ENCODE peak calls at places on chromosomes 13 and 19, in eight cellular contexts. V is heart left ventricle, R is ascending aorta, K is hepatocyte, T is heart right ventricle, A is Peyer's patch, D is tibial nerve, U is fibroblast of lung. Q is an unnamed sample. For H3K27me3 and H3K9me3, the result is how much of the 10 kb centered on the place peaks cover.

GRCh38 chr13:110991991-110992508 is 77.2 kb upstream of the ANKRD10 start:
- DNase-seq in U (no peak), R (no peak), V (no peak), D (no peak), K (no peak), A (no peak), T (no peak), Q (no peak)

GRCh38 chr13:99970761-99971575 is 599 bp downstream of the ZIC5 start:
- DNase-seq in T (no peak), D (no peak), R (no peak), V (no peak), K (no peak), A (no peak), U (no peak), Q (no peak)

GRCh38 chr19:15780595-15781418 is 6.7 kb upstream of the OR10H5 start:
- DNase-seq in V (no peak), K (no peak), D (no peak), U (no peak), T (no peak), R (no peak), A (no peak), Q (no peak)

GRCh38 chr13:110185696-110186095 is 121.3 kb downstream of the COL4A1 start:
- DNase-seq in A (no peak), U (peak), K (no peak), R (no peak), D (no peak), T (no peak), V (no peak), Q (no peak)

GRCh38 chr13:106349080-106349841 is 186.2 kb downstream of the EFNB2 start:
- DNase-seq in T (peak), R (no peak), V (no peak), D (no peak), A (no peak), U (peak), K (peak), Q (peak)

GRCh38 chr13:33953203-33953602 is 135.3 kb downstream of the RFC3 start:
- DNase-seq in A (no peak), R (no peak), K (no peak), T (no peak), U (peak), V (no peak), D (no peak), Q (no peak)

GRCh38 chr19:1104452-1105216 is 840 bp downstream of the GPX4 start:
- DNase-seq in V (peak), D (peak), R (no peak), T (peak), K (peak), A (peak), U (peak), Q (peak)

GRCh38 chr19:33273881-33274662 is 28.3 kb downstream of the CEBPA start:
- DNase-seq in D (no peak), A (no peak), R (no peak), U (peak), T (no peak), K (peak), V (peak), Q (no peak)

GRCh38 chr13:75872970-75873369 is 236.8 kb downstream of the LMO7 start:
- DNase-seq in K (no peak), R (no peak), T (no peak), V (no peak), D (no peak), U (no peak), A (no peak), Q (no peak)

GRCh38 chr13:80359459-80360297 is 18.8 kb upstream of the SPRY2 start:
- DNase-seq in T (no peak), U (no peak), V (no peak), A (no peak), K (no peak), D (no peak), R (no peak), Q (no peak)

GRCh38 chr19:38394488-38394887 is 6.0 kb downstream of the SPRED3 start:
- DNase-seq in A (no peak), U (no peak), V (no peak), D (no peak), K (peak), T (no peak), R (no peak), Q (no peak)

GRCh38 chr13:69589531-69589930 is 518.1 kb upstream of the ATXN8OS start:
- DNase-seq in K (no peak), V (no peak), R (no peak), U (no peak), T (no peak), D (no peak), A (no peak), Q (no peak)

GRCh38 chr19:29583196-29584006 is 22.7 kb upstream of the POP4 start:
- DNase-seq in R (no peak), D (no peak), T (no peak), A (no peak), U (peak), V (no peak), K (no peak), Q (no peak)

GRCh38 chr13:92842145-92842544 is 384.5 kb upstream of the GPC6 start:
- DNase-seq in R (no peak), K (no peak), U (peak), V (no peak), T (no peak), A (no peak), D (no peak), Q (no peak)

GRCh38 chr19:10769533-10770491 is 51.9 kb downstream of the DNM2 start:
- DNase-seq in U (no peak), T (peak), A (no peak), R (no peak), D (peak), V (peak), K (peak), Q (peak)

GRCh38 chr19:29535432-29535831 is 9.6 kb downstream of the VSTM2B start:
- DNase-seq in V (peak), T (no peak), A (no peak), R (no peak), D (no peak), K (no peak), U (no peak), Q (no peak)

GRCh38 chr19:1830978-1831377 is 17.3 kb downstream of the REXO1 start:
- DNase-seq in T (no peak), D (no peak), U (no peak), V (no peak), A (no peak), R (no peak), K (no peak), Q (no peak)

GRCh38 chr13:32025730-32026129 is 5.8 kb upstream of the FRY start:
- DNase-seq in D (no peak), T (no peak), R (no peak), V (no peak), U (no peak), K (no peak), A (no peak), Q (no peak)

GRCh38 chr13:33284916-33285315 is 639 bp downstream of the STARD13 start:
- DNase-seq in T (no peak), U (peak), A (no peak), K (peak), D (no peak), R (no peak), V (no peak), Q (no peak)

GRCh38 chr19:46720516-46721239 is 3.8 kb upstream of the PRKD2 start:
- DNase-seq in V (no peak), K (no peak), D (no peak), U (no peak), A (no peak), T (no peak), R (no peak), Q (no peak)

GRCh38 chr19:55584871-55585270 is 4.2 kb upstream of the ZNF579 start:
- DNase-seq in A (no peak), T (no peak), R (no peak), U (no peak), K (no peak), D (no peak), V (no peak), Q (no peak)

GRCh38 chr19:38076337-38076736 is 147.7 kb downstream of the DPF1 start:
- DNase-seq in A (no peak), V (no peak), U (no peak), K (no peak), T (no peak), D (no peak), R (no peak), Q (no peak)

GRCh38 chr13:34640931-34641330 is 301.1 kb upstream of the NBEA start:
- DNase-seq in R (no peak), A (no peak), U (no peak), T (no peak), K (no peak), V (no peak), D (no peak), Q (no peak)

GRCh38 chr13:103002279-103002678 is 63.9 kb downstream of the SLC10A2 start:
- DNase-seq in V (no peak), R (no peak), A (no peak), K (peak), U (no peak), T (no peak), D (no peak), Q (no peak)

GRCh38 chr13:95301135-95301946 is at the start of gene ABCC4:
- DNase-seq in V (peak), T (peak), U (peak), A (peak), R (no peak), D (no peak), K (peak), Q (peak)

GRCh38 chr13:34391071-34391470 is 551.0 kb upstream of the NBEA start:
- DNase-seq in R (no peak), V (no peak), T (no peak), A (no peak), U (peak), D (no peak), K (no peak), Q (no peak)

GRCh38 chr19:1312732-1313694 is 27.3 kb downstream of the EFNA2 start:
- DNase-seq in T (no peak), R (no peak), U (peak), A (no peak), K (peak), V (no peak), D (no peak), Q (no peak)

GRCh38 chr13:109919715-109920375 is 133.5 kb upstream of the IRS2 start:
- DNase-seq in T (no peak), K (no peak), D (no peak), R (no peak), A (no peak), U (peak), V (no peak), Q (no peak)

GRCh38 chr19:42191855-42192254 is 25.6 kb downstream of the DEDD2 start:
- DNase-seq in V (no peak), A (no peak), D (no peak), K (peak), U (peak), T (no peak), R (no peak), Q (no peak)

GRCh38 chr13:20264271-20265018 is 32.3 kb upstream of the GJB6 start:
- DNase-seq in T (no peak), K (no peak), A (no peak), D (no peak), U (no peak), V (no peak), R (no peak), Q (no peak)

GRCh38 chr19:51440052-51440451 is 18.2 kb downstream of the SIGLEC8 start:
- DNase-seq in V (no peak), T (no peak), K (no peak), A (no peak), D (no peak), U (no peak), R (no peak), Q (no peak)

GRCh38 chr19:51439021-51439465 is 19.2 kb downstream of the SIGLEC8 start:
- DNase-seq in D (no peak), K (no peak), A (peak), T (no peak), U (no peak), V (no peak), R (no peak), Q (no peak)

GRCh38 chr19:51441410-51442390 is 16.6 kb downstream of the SIGLEC8 start:
- DNase-seq in V (no peak), A (peak), D (no peak), U (no peak), R (no peak), K (no peak), T (no peak), Q (no peak)

GRCh38 chr19:51440846-51441409 is 17.3 kb downstream of the SIGLEC8 start:
- DNase-seq in R (no peak), V (no peak), T (no peak), U (no peak), K (no peak), A (no peak), D (no peak), Q (no peak)
- H3K4me3 ChIP-seq in R (peak), V (no peak), T (no peak), U (no peak), K (no peak), A (no peak), D (no peak), Q (no peak)

DNA sequence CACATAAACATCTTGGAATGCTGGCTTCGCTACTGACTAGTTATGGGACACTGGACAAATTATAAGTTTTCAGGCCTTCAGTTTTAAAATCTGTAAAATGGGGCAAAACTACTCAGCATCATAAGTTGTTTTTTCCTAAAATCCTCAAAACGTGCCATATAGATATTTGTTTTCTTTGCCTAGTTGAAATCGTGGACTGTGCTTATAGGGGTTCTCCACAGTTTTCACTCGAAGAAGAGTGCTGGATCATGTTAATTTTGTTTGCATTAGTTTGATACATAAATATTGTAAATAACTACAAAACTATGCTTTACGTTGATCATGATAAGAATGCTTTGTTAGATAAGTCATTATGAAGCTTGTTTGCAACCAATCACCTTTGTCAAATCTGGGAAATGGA is 313.4 kb downstream of the OXGR1 start:
- DNase-seq in D (no peak), U (no peak), A (no peak), R (no peak), V (no peak), K (no peak), T (no peak), Q (no peak)
- H3K27me3 ChIP-seq in D (under half), U (under half), A (under half), R (under half), V (under half), K (under half), T (under half), Q (under half)

GRCh38 chr13:18998389-18998788 is 183.2 kb downstream of the TUBA3C start:
- DNase-seq in U (no peak), V (no peak), R (no peak), D (no peak), A (no peak), T (no peak), K (no peak), Q (no peak)
- H3K9me3 ChIP-seq in U (under half), V (under half), R (under half), D (under half), A (under half), T (under half), K (under half), Q (under half)

DNA sequence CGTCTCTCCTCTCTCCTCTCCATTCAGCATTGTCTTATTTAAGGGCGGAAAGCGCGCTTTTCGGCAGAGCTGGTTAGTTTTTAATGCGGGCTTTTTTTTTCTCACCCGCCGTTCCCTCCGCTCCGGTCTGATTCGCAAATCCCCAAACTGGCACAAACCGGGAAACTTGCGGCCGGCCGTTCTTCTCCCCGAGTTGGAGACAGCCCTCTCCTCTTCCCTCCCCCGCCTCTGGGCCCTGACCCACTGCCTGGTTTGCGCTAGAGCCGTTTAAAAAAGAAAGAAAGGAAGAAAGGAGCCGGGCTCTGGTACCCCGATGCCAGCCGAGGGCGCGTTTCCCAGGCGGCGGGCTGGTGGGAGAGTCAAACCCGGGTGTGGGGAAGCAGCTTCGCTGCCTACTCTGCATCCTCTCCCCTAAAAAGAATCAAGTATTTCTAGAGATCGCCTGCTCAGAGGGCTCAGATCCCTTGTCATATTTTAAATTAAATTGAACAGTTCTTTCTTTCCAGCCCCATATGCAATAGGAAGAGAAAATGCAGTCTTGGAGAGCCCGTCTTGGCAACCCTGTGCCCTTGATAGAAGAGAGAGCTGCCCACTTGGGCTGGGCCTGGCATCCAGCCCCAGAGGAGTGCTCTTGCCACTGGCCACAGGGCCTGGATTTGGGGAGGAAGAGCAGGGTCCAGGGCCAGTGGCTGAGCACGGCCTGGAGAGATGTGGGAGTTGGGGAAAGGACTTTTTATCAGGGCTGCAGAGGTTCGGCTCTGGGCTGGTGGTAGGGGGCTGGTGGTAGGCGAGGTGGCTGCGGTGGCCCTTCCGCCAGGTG is 19.0 kb downstream of the NFIX start:
- DNase-seq in V (no peak), K (no peak), T (no peak), D (no peak), U (peak), A (no peak), R (no peak), Q (no peak)
- H3K4me3 ChIP-seq in V (peak), K (no peak), T (peak), D (peak), U (peak), A (peak), R (peak), Q (peak)

GRCh38 chr13:112073245-112074138 is 6.5 kb downstream of the SOX1 start:
- DNase-seq in D (no peak), T (no peak), A (no peak), V (no peak), K (no peak), R (no peak), U (no peak), Q (no peak)
- H3K27me3 ChIP-seq in D (half or more), T (half or more), A (under half), V (half or more), K (half or more), R (under half), U (under half), Q (half or more)

GRCh38 chr19:58262922-58263296 is 15.8 kb upstream of the ZNF8 start:
- DNase-seq in A (no peak), U (no peak), D (no peak), V (no peak), T (no peak), K (no peak), R (no peak), Q (no peak)
- H3K9me3 ChIP-seq in A (half or more), U (under half), D (half or more), V (half or more), T (half or more), K (half or more), R (half or more), Q (half or more)

GRCh38 chr19:7669641-7670040 is 792 bp downstream of the RETN start:
- DNase-seq in A (no peak), V (no peak), T (no peak), K (no peak), D (no peak), R (no peak), U (no peak), Q (no peak)
- H3K4me3 ChIP-seq in A (no peak), V (no peak), T (no peak), K (no peak), D (no peak), R (no peak), U (no peak), Q (no peak)